ENCODE peak calls at places on chromosome 5, in six cellular contexts. One of them, this sample, is unnamed. For H3K36me3, the result is how much of the 10 kb centered on the place peaks cover.

GRCh38 chr5:122091942-122092600 is 14.0 kb upstream of the LOX start:
- DNase-seq in body of pancreas: no peak
- DNase-seq in HepG2: no peak
- DNase-seq in adrenal gland: no peak
- DNase-seq in esophagus squamous epithelium: no peak
- DNase-seq in H1: no peak
- DNase-seq in this sample: peak

GRCh38 chr5:56580864-56581263 is 234.5 kb upstream of the MAP3K1 start:
- DNase-seq in body of pancreas: no peak
- DNase-seq in HepG2: no peak
- DNase-seq in adrenal gland: no peak
- DNase-seq in esophagus squamous epithelium: no peak
- DNase-seq in H1: no peak
- DNase-seq in this sample: no peak

GRCh38 chr5:163565492-163565891 is 60.1 kb downstream of the MAT2B start:
- DNase-seq in body of pancreas: no peak
- DNase-seq in HepG2: no peak
- DNase-seq in adrenal gland: peak
- DNase-seq in esophagus squamous epithelium: no peak
- DNase-seq in H1: no peak
- DNase-seq in this sample: no peak

GRCh38 chr5:169116961-169117461 is 183.9 kb downstream of the SLIT3 start:
- DNase-seq in body of pancreas: no peak
- DNase-seq in HepG2: peak
- DNase-seq in adrenal gland: no peak
- DNase-seq in esophagus squamous epithelium: no peak
- DNase-seq in H1: no peak
- DNase-seq in this sample: peak

GRCh38 chr5:111389390-111390082 is 122.8 kb downstream of the STARD4 start:
- DNase-seq in body of pancreas: no peak
- DNase-seq in HepG2: no peak
- DNase-seq in adrenal gland: no peak
- DNase-seq in esophagus squamous epithelium: no peak
- DNase-seq in H1: no peak
- DNase-seq in this sample: no peak

GRCh38 chr5:6291961-6292360 is 86.4 kb downstream of the MED10 start:
- DNase-seq in body of pancreas: no peak
- DNase-seq in HepG2: peak
- DNase-seq in adrenal gland: no peak
- DNase-seq in esophagus squamous epithelium: no peak
- DNase-seq in H1: no peak
- DNase-seq in this sample: peak

GRCh38 chr5:97547999-97548797 is 365.2 kb upstream of the RIOK2 start:
- DNase-seq in body of pancreas: no peak
- DNase-seq in HepG2: no peak
- DNase-seq in adrenal gland: no peak
- DNase-seq in esophagus squamous epithelium: no peak
- DNase-seq in H1: no peak
- DNase-seq in this sample: no peak

GRCh38 chr5:174693697-174694400 is 30.5 kb upstream of the MSX2 start:
- DNase-seq in body of pancreas: peak
- DNase-seq in HepG2: peak
- DNase-seq in adrenal gland: no peak
- DNase-seq in esophagus squamous epithelium: no peak
- DNase-seq in H1: peak
- DNase-seq in this sample: peak

GRCh38 chr5:81171769-81172168 is 61.4 kb upstream of the CKMT2 start:
- DNase-seq in body of pancreas: no peak
- DNase-seq in HepG2: no peak
- DNase-seq in adrenal gland: no peak
- DNase-seq in esophagus squamous epithelium: no peak
- DNase-seq in H1: no peak
- DNase-seq in this sample: no peak

GRCh38 chr5:92403308-92403707 is 1020.2 kb upstream of the ARRDC3 start:
- DNase-seq in body of pancreas: no peak
- DNase-seq in HepG2: no peak
- DNase-seq in adrenal gland: no peak
- DNase-seq in esophagus squamous epithelium: no peak
- DNase-seq in H1: no peak
- DNase-seq in this sample: no peak

GRCh38 chr5:169696621-169697517 is 59.8 kb downstream of the DOCK2 start:
- DNase-seq in body of pancreas: no peak
- DNase-seq in HepG2: no peak
- DNase-seq in adrenal gland: no peak
- DNase-seq in esophagus squamous epithelium: no peak
- DNase-seq in H1: no peak
- DNase-seq in this sample: no peak

GRCh38 chr5:82312373-82312856 is 34.3 kb upstream of the RPS23 start:
- DNase-seq in body of pancreas: peak
- DNase-seq in HepG2: peak
- DNase-seq in adrenal gland: peak
- DNase-seq in esophagus squamous epithelium: no peak
- DNase-seq in H1: peak
- DNase-seq in this sample: peak

GRCh38 chr5:123283031-123283430 is 140.2 kb downstream of the CEP120 start:
- DNase-seq in body of pancreas: no peak
- DNase-seq in HepG2: no peak
- DNase-seq in adrenal gland: no peak
- DNase-seq in esophagus squamous epithelium: no peak
- DNase-seq in H1: no peak
- DNase-seq in this sample: no peak

GRCh38 chr5:116045821-116046220 is 13.5 kb downstream of the ARL14EPL start:
- DNase-seq in body of pancreas: no peak
- DNase-seq in HepG2: no peak
- DNase-seq in adrenal gland: no peak
- DNase-seq in esophagus squamous epithelium: no peak
- DNase-seq in H1: no peak
- DNase-seq in this sample: no peak

GRCh38 chr5:107519900-107520354 is 150.8 kb downstream of the EFNA5 start:
- DNase-seq in body of pancreas: no peak
- DNase-seq in HepG2: no peak
- DNase-seq in adrenal gland: no peak
- DNase-seq in esophagus squamous epithelium: no peak
- DNase-seq in H1: no peak
- DNase-seq in this sample: peak

GRCh38 chr5:76582252-76583162 is 40.7 kb downstream of the F2RL2 start:
- DNase-seq in body of pancreas: no peak
- DNase-seq in HepG2: no peak
- DNase-seq in adrenal gland: peak
- DNase-seq in esophagus squamous epithelium: no peak
- DNase-seq in H1: no peak
- DNase-seq in this sample: no peak

GRCh38 chr5:39494099-39494498 is 69.3 kb upstream of the DAB2 start:
- DNase-seq in body of pancreas: no peak
- DNase-seq in HepG2: no peak
- DNase-seq in adrenal gland: no peak
- DNase-seq in esophagus squamous epithelium: no peak
- DNase-seq in H1: no peak
- DNase-seq in this sample: no peak

GRCh38 chr5:168740055-168740820 is 161.1 kb upstream of the PANK3 start:
- DNase-seq in body of pancreas: no peak
- DNase-seq in HepG2: no peak
- DNase-seq in adrenal gland: no peak
- DNase-seq in esophagus squamous epithelium: no peak
- DNase-seq in H1: no peak
- DNase-seq in this sample: no peak

GRCh38 chr5:611731-612486 is at the start of gene CEP72:
- DNase-seq in body of pancreas: peak
- DNase-seq in HepG2: peak
- DNase-seq in adrenal gland: peak
- DNase-seq in esophagus squamous epithelium: peak
- DNase-seq in H1: peak
- DNase-seq in this sample: peak

GRCh38 chr5:119418782-119419101 is 33.6 kb upstream of the HSD17B4 start:
- DNase-seq in body of pancreas: no peak
- DNase-seq in HepG2: no peak
- DNase-seq in adrenal gland: no peak
- DNase-seq in esophagus squamous epithelium: no peak
- DNase-seq in H1: no peak
- DNase-seq in this sample: peak

GRCh38 chr5:22892441-22892840 is 39.3 kb upstream of the CDH12 start:
- DNase-seq in body of pancreas: no peak
- DNase-seq in HepG2: no peak
- DNase-seq in adrenal gland: no peak
- DNase-seq in esophagus squamous epithelium: no peak
- DNase-seq in H1: no peak
- DNase-seq in this sample: no peak

GRCh38 chr5:89083791-89084190 is 200.8 kb upstream of the MEF2C start:
- DNase-seq in body of pancreas: no peak
- DNase-seq in HepG2: no peak
- DNase-seq in adrenal gland: no peak
- DNase-seq in esophagus squamous epithelium: no peak
- DNase-seq in H1: no peak
- DNase-seq in this sample: no peak

GRCh38 chr5:41754857-41755256 is 115.4 kb downstream of the OXCT1 start:
- DNase-seq in body of pancreas: no peak
- DNase-seq in HepG2: no peak
- DNase-seq in adrenal gland: no peak
- DNase-seq in esophagus squamous epithelium: no peak
- DNase-seq in H1: no peak
- DNase-seq in this sample: no peak

GRCh38 chr5:88734983-88735382 is 148.0 kb downstream of the MEF2C start:
- DNase-seq in body of pancreas: no peak
- DNase-seq in HepG2: no peak
- DNase-seq in adrenal gland: no peak
- DNase-seq in esophagus squamous epithelium: no peak
- DNase-seq in H1: no peak
- DNase-seq in this sample: no peak

GRCh38 chr5:20655211-20655610 is 667.2 kb upstream of the CDH18 start:
- DNase-seq in body of pancreas: no peak
- DNase-seq in HepG2: no peak
- DNase-seq in adrenal gland: no peak
- DNase-seq in esophagus squamous epithelium: no peak
- DNase-seq in H1: no peak
- DNase-seq in this sample: no peak

GRCh38 chr5:135329913-135330797 is 68.9 kb downstream of the MACROH2A1 start:
- DNase-seq in body of pancreas: no peak
- DNase-seq in HepG2: peak
- DNase-seq in adrenal gland: no peak
- DNase-seq in esophagus squamous epithelium: no peak
- DNase-seq in H1: no peak
- DNase-seq in this sample: no peak
- H3K4me3 ChIP-seq in body of pancreas: no peak
- H3K4me3 ChIP-seq in HepG2: no peak
- H3K4me3 ChIP-seq in adrenal gland: no peak
- H3K4me3 ChIP-seq in esophagus squamous epithelium: no peak
- H3K4me3 ChIP-seq in H1: no peak
- H3K4me3 ChIP-seq in this sample: no peak

DNA sequence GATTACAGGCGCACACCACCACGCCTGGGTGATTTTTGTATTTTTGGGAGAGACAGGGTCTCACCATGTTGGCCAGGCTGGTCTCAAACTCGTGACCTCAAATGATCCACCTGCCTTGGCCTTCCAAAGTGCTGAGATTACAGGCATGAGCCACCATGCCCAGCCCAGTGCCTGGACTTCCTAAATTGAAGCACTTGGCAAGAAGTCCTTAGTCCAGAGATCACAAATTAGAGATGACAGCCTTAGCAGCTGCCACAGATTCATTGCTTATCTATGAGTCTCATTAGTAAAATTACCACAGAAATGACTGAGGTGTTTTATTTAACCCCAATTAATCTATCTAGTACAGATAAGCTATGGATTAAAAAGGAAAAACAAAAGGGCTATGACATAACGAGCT is 19.2 kb downstream of the EFCAB9 start:
- DNase-seq in body of pancreas: no peak
- DNase-seq in HepG2: no peak
- DNase-seq in adrenal gland: no peak
- DNase-seq in esophagus squamous epithelium: no peak
- DNase-seq in H1: no peak
- DNase-seq in this sample: no peak
- H3K36me3 ChIP-seq in body of pancreas: under half
- H3K36me3 ChIP-seq in HepG2: under half
- H3K36me3 ChIP-seq in adrenal gland: under half
- H3K36me3 ChIP-seq in esophagus squamous epithelium: under half
- H3K36me3 ChIP-seq in H1: under half
- H3K36me3 ChIP-seq in this sample: under half

DNA sequence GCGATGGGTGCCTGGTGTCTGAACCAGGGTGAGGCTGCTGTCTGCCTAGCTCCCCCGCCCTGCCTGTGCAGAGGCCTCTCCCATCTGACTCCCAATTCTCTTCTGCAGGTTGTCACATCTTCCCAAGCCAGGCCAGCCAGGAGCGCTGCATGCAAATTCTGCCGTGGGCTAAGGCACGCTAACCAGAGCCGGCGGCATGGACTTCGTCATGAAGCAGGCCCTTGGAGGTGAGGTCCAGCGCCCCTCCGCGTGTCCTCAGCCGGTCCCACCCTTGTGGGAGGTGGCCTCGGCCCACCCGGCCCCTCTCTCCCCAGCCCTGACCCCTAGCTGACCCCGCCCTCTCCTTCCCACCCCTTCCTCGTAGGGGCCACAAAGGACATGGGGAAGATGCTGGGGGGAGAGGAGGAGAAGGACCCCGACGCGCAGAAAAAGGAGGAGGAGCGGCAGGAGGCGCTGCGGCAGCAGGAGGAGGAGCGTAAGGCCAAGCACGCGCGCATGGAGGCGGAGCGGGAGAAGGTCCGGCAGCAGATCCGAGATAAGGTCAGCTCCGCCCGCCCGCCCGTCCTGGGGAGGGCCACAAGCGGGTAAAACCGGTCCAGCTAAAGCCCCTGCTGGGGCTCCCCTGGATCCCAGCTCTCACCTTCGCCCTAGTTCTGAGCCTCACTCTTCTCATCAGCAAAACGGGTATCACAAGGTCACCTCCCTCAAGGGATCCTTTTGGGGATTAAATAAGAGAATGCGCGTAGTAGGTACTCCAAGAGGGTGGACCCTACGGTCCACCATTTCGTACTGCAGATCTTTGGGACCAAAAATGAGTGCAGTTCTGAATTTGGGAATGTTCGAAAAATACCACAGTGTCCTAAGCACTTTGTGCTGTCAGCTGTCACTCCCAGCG is 7.4 kb downstream of the CPLX2 start:
- DNase-seq in body of pancreas: no peak
- DNase-seq in HepG2: no peak
- DNase-seq in adrenal gland: no peak
- DNase-seq in esophagus squamous epithelium: no peak
- DNase-seq in H1: peak
- DNase-seq in this sample: no peak
- H3K4me3 ChIP-seq in body of pancreas: no peak
- H3K4me3 ChIP-seq in HepG2: no peak
- H3K4me3 ChIP-seq in adrenal gland: no peak
- H3K4me3 ChIP-seq in esophagus squamous epithelium: no peak
- H3K4me3 ChIP-seq in H1: no peak
- H3K4me3 ChIP-seq in this sample: no peak

DNA sequence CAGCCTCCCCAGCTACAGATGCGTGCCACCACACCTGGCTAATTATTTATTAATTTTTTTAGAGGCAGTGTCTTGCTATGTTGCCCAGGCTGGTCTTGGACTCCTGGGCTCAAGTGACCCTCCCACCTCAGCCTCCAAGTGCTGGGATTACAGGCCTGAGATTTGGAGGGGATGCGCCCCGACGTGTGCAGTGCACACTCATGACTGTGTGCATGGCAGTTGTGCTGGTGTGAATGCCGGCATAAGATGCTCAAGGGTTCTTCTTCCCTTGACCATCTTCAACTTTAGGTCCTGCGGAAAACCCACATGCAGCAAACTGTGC is 3.5 kb upstream of the SLC34A1 start:
- DNase-seq in body of pancreas: no peak
- DNase-seq in HepG2: no peak
- DNase-seq in adrenal gland: no peak
- DNase-seq in esophagus squamous epithelium: no peak
- DNase-seq in H1: no peak
- DNase-seq in this sample: no peak
- H3K36me3 ChIP-seq in body of pancreas: under half
- H3K36me3 ChIP-seq in HepG2: under half
- H3K36me3 ChIP-seq in adrenal gland: under half
- H3K36me3 ChIP-seq in esophagus squamous epithelium: under half
- H3K36me3 ChIP-seq in H1: under half
- H3K36me3 ChIP-seq in this sample: under half

This sample was measured in Caco-2.